ENCODE peak calls at places on chromosomes 16 and 17, in seven cellular contexts. One of them, this sample, is unnamed.

GRCh38 chr17:2171725-2172446 is 117.0 kb downstream of the HIC1 start:
- DNase-seq in GM12865: no peak
- DNase-seq in left ventricle myocardium inferior: peak; percentile 84
- DNase-seq in activated T-cell treated with anti-CD3 and anti-CD28 coated beads, Interleukin-2, amount 50 U/mL, for 72 hours: no peak
- DNase-seq in right cardiac atrium: peak; percentile 92
- DNase-seq in nucleus accumbens: no peak
- DNase-seq in endothelial cell: no peak
- DNase-seq in this sample: no peak

GRCh38 chr17:56884483-56885144 is 29.2 kb downstream of the TRIM25 start:
- DNase-seq in GM12865: no peak
- DNase-seq in left ventricle myocardium inferior: no peak
- DNase-seq in activated T-cell treated with anti-CD3 and anti-CD28 coated beads, Interleukin-2, amount 50 U/mL, for 72 hours: no peak
- DNase-seq in right cardiac atrium: no peak
- DNase-seq in nucleus accumbens: no peak
- DNase-seq in endothelial cell: no peak
- DNase-seq in this sample: no peak

GRCh38 chr17:78381601-78382168 is 3.2 kb downstream of the PGS1 start:
- DNase-seq in GM12865: peak; percentile 36
- DNase-seq in left ventricle myocardium inferior: no peak
- DNase-seq in activated T-cell treated with anti-CD3 and anti-CD28 coated beads, Interleukin-2, amount 50 U/mL, for 72 hours: peak; percentile 58
- DNase-seq in right cardiac atrium: no peak
- DNase-seq in nucleus accumbens: no peak
- DNase-seq in endothelial cell: no peak
- DNase-seq in this sample: no peak

GRCh38 chr17:76528156-76528527 is 9.4 kb downstream of the CYGB start:
- DNase-seq in GM12865: peak; percentile 67
- DNase-seq in left ventricle myocardium inferior: peak; percentile 35
- DNase-seq in activated T-cell treated with anti-CD3 and anti-CD28 coated beads, Interleukin-2, amount 50 U/mL, for 72 hours: no peak
- DNase-seq in right cardiac atrium: peak; percentile 73
- DNase-seq in nucleus accumbens: no peak
- DNase-seq in endothelial cell: no peak
- DNase-seq in this sample: no peak

GRCh38 chr16:57185446-57185944 is 344 bp downstream of the PSME3IP1 start:
- DNase-seq in GM12865: no peak
- DNase-seq in left ventricle myocardium inferior: peak; percentile 40
- DNase-seq in activated T-cell treated with anti-CD3 and anti-CD28 coated beads, Interleukin-2, amount 50 U/mL, for 72 hours: no peak
- DNase-seq in right cardiac atrium: peak; percentile 79
- DNase-seq in nucleus accumbens: peak; percentile 63
- DNase-seq in endothelial cell: peak; percentile 28
- DNase-seq in this sample: no peak

GRCh38 chr17:82769041-82769440 is 17.2 kb downstream of the TBCD start:
- DNase-seq in GM12865: no peak
- DNase-seq in left ventricle myocardium inferior: no peak
- DNase-seq in activated T-cell treated with anti-CD3 and anti-CD28 coated beads, Interleukin-2, amount 50 U/mL, for 72 hours: no peak
- DNase-seq in right cardiac atrium: no peak
- DNase-seq in nucleus accumbens: no peak
- DNase-seq in endothelial cell: no peak
- DNase-seq in this sample: no peak

GRCh38 chr17:50028207-50029120 is 27.4 kb upstream of the ITGA3 start:
- DNase-seq in GM12865: no peak
- DNase-seq in left ventricle myocardium inferior: no peak
- DNase-seq in activated T-cell treated with anti-CD3 and anti-CD28 coated beads, Interleukin-2, amount 50 U/mL, for 72 hours: no peak
- DNase-seq in right cardiac atrium: no peak
- DNase-seq in nucleus accumbens: no peak
- DNase-seq in endothelial cell: peak; percentile 36
- DNase-seq in this sample: no peak

GRCh38 chr17:83062011-83062817 is 17.2 kb upstream of the METRNL start:
- DNase-seq in GM12865: no peak
- DNase-seq in left ventricle myocardium inferior: no peak
- DNase-seq in activated T-cell treated with anti-CD3 and anti-CD28 coated beads, Interleukin-2, amount 50 U/mL, for 72 hours: no peak
- DNase-seq in right cardiac atrium: peak; percentile 44
- DNase-seq in nucleus accumbens: no peak
- DNase-seq in endothelial cell: no peak
- DNase-seq in this sample: no peak

GRCh38 chr17:37541880-37542675 is 52.4 kb downstream of the DUSP14 start:
- DNase-seq in GM12865: no peak
- DNase-seq in left ventricle myocardium inferior: no peak
- DNase-seq in activated T-cell treated with anti-CD3 and anti-CD28 coated beads, Interleukin-2, amount 50 U/mL, for 72 hours: no peak
- DNase-seq in right cardiac atrium: no peak
- DNase-seq in nucleus accumbens: no peak
- DNase-seq in endothelial cell: no peak
- DNase-seq in this sample: no peak

GRCh38 chr17:67779098-67779672 is 46.1 kb upstream of the BPTF start:
- DNase-seq in GM12865: peak; percentile 60
- DNase-seq in left ventricle myocardium inferior: peak; percentile 42
- DNase-seq in activated T-cell treated with anti-CD3 and anti-CD28 coated beads, Interleukin-2, amount 50 U/mL, for 72 hours: peak; percentile 35
- DNase-seq in right cardiac atrium: peak; percentile 71
- DNase-seq in nucleus accumbens: no peak
- DNase-seq in endothelial cell: peak; percentile 60
- DNase-seq in this sample: peak; percentile 55

GRCh38 chr16:76387994-76388393 is 110.8 kb downstream of the CNTNAP4 start:
- DNase-seq in GM12865: no peak
- DNase-seq in left ventricle myocardium inferior: no peak
- DNase-seq in activated T-cell treated with anti-CD3 and anti-CD28 coated beads, Interleukin-2, amount 50 U/mL, for 72 hours: no peak
- DNase-seq in right cardiac atrium: no peak
- DNase-seq in nucleus accumbens: no peak
- DNase-seq in endothelial cell: no peak
- DNase-seq in this sample: no peak

GRCh38 chr17:78924481-78925151 is 571 bp downstream of the TIMP2 start:
- DNase-seq in GM12865: no peak
- DNase-seq in left ventricle myocardium inferior: no peak
- DNase-seq in activated T-cell treated with anti-CD3 and anti-CD28 coated beads, Interleukin-2, amount 50 U/mL, for 72 hours: no peak
- DNase-seq in right cardiac atrium: peak; percentile 84
- DNase-seq in nucleus accumbens: no peak
- DNase-seq in endothelial cell: peak; percentile 18
- DNase-seq in this sample: no peak

GRCh38 chr16:66199189-66199588 is 167.3 kb upstream of the CDH5 start:
- DNase-seq in GM12865: no peak
- DNase-seq in left ventricle myocardium inferior: no peak
- DNase-seq in activated T-cell treated with anti-CD3 and anti-CD28 coated beads, Interleukin-2, amount 50 U/mL, for 72 hours: no peak
- DNase-seq in right cardiac atrium: no peak
- DNase-seq in nucleus accumbens: no peak
- DNase-seq in endothelial cell: no peak
- DNase-seq in this sample: no peak

GRCh38 chr16:63361032-63361624 is 1324.9 kb upstream of the CDH8 start:
- DNase-seq in GM12865: peak; percentile 56
- DNase-seq in left ventricle myocardium inferior: no peak
- DNase-seq in activated T-cell treated with anti-CD3 and anti-CD28 coated beads, Interleukin-2, amount 50 U/mL, for 72 hours: no peak
- DNase-seq in right cardiac atrium: no peak
- DNase-seq in nucleus accumbens: no peak
- DNase-seq in endothelial cell: peak; percentile 20
- DNase-seq in this sample: peak; percentile 23

GRCh38 chr17:76266244-76266938 is 1.2 kb downstream of the UBALD2 start:
- DNase-seq in GM12865: peak; percentile 49
- DNase-seq in left ventricle myocardium inferior: no peak
- DNase-seq in activated T-cell treated with anti-CD3 and anti-CD28 coated beads, Interleukin-2, amount 50 U/mL, for 72 hours: peak; percentile 32
- DNase-seq in right cardiac atrium: peak; percentile 41
- DNase-seq in nucleus accumbens: no peak
- DNase-seq in endothelial cell: no peak
- DNase-seq in this sample: no peak

GRCh38 chr17:3534881-3535252 is 22.7 kb downstream of the TRPV3 start:
- DNase-seq in GM12865: peak; percentile 38
- DNase-seq in left ventricle myocardium inferior: no peak
- DNase-seq in activated T-cell treated with anti-CD3 and anti-CD28 coated beads, Interleukin-2, amount 50 U/mL, for 72 hours: peak; percentile 18
- DNase-seq in right cardiac atrium: peak; percentile 79
- DNase-seq in nucleus accumbens: peak; percentile 46
- DNase-seq in endothelial cell: no peak
- DNase-seq in this sample: peak; percentile 59

GRCh38 chr17:48025040-48025903 is 12.3 kb downstream of the COPZ2 start:
- DNase-seq in GM12865: peak; percentile 98
- DNase-seq in left ventricle myocardium inferior: peak; percentile 97
- DNase-seq in activated T-cell treated with anti-CD3 and anti-CD28 coated beads, Interleukin-2, amount 50 U/mL, for 72 hours: peak; percentile 96
- DNase-seq in right cardiac atrium: peak; percentile 99
- DNase-seq in nucleus accumbens: peak; percentile 95
- DNase-seq in endothelial cell: peak; percentile 100
- DNase-seq in this sample: peak; percentile 96

GRCh38 chr17:41360291-41360995 is 9.2 kb downstream of the KRT33B start:
- DNase-seq in GM12865: no peak
- DNase-seq in left ventricle myocardium inferior: no peak
- DNase-seq in activated T-cell treated with anti-CD3 and anti-CD28 coated beads, Interleukin-2, amount 50 U/mL, for 72 hours: no peak
- DNase-seq in right cardiac atrium: no peak
- DNase-seq in nucleus accumbens: no peak
- DNase-seq in endothelial cell: no peak
- DNase-seq in this sample: no peak

GRCh38 chr16:89476379-89476778 is 14.0 kb downstream of the ANKRD11 start:
- DNase-seq in GM12865: no peak
- DNase-seq in left ventricle myocardium inferior: no peak
- DNase-seq in activated T-cell treated with anti-CD3 and anti-CD28 coated beads, Interleukin-2, amount 50 U/mL, for 72 hours: no peak
- DNase-seq in right cardiac atrium: no peak
- DNase-seq in nucleus accumbens: no peak
- DNase-seq in endothelial cell: no peak
- DNase-seq in this sample: no peak

GRCh38 chr17:3683054-3683511 is 12.9 kb downstream of the P2RX5 start:
- DNase-seq in GM12865: peak; percentile 85
- DNase-seq in left ventricle myocardium inferior: no peak
- DNase-seq in activated T-cell treated with anti-CD3 and anti-CD28 coated beads, Interleukin-2, amount 50 U/mL, for 72 hours: peak; percentile 60
- DNase-seq in right cardiac atrium: peak; percentile 56
- DNase-seq in nucleus accumbens: no peak
- DNase-seq in endothelial cell: peak; percentile 52
- DNase-seq in this sample: peak; percentile 89

GRCh38 chr17:76051071-76051467 is 21.2 kb downstream of the SRP68 start:
- DNase-seq in GM12865: no peak
- DNase-seq in left ventricle myocardium inferior: no peak
- DNase-seq in activated T-cell treated with anti-CD3 and anti-CD28 coated beads, Interleukin-2, amount 50 U/mL, for 72 hours: no peak
- DNase-seq in right cardiac atrium: no peak
- DNase-seq in nucleus accumbens: no peak
- DNase-seq in endothelial cell: no peak
- DNase-seq in this sample: no peak

GRCh38 chr16:24117680-24118079 is 138.5 kb upstream of the CACNG3 start:
- DNase-seq in GM12865: no peak
- DNase-seq in left ventricle myocardium inferior: no peak
- DNase-seq in activated T-cell treated with anti-CD3 and anti-CD28 coated beads, Interleukin-2, amount 50 U/mL, for 72 hours: no peak
- DNase-seq in right cardiac atrium: no peak
- DNase-seq in nucleus accumbens: no peak
- DNase-seq in endothelial cell: no peak
- DNase-seq in this sample: no peak

This sample was measured in GM13977.